ENCODE peak calls at places on chromosomes 6 and 20, in eight cellular contexts. One of them, this sample, is unnamed.

GRCh38 chr6:99960027-99960426 is 34.0 kb downstream of the MCHR2 start:
- DNase-seq in heart right ventricle: no peak
- DNase-seq in AG09309: no peak
- DNase-seq in esophagus squamous epithelium: no peak
- DNase-seq in neural progenitor cell: no peak
- DNase-seq in GM13977: no peak
- DNase-seq in astrocyte of the spinal cord: no peak
- DNase-seq in CD8-positive, alpha-beta T cell: no peak
- DNase-seq in this sample: no peak

GRCh38 chr6:72639920-72640621 is 18.2 kb downstream of the KCNQ5 start:
- DNase-seq in CD8-positive, alpha-beta T cell: no peak
- DNase-seq in AG09309: no peak
- DNase-seq in astrocyte of the spinal cord: no peak
- DNase-seq in neural progenitor cell: no peak
- DNase-seq in GM13977: no peak
- DNase-seq in esophagus squamous epithelium: no peak
- DNase-seq in heart right ventricle: no peak
- DNase-seq in this sample: no peak

GRCh38 chr20:10924628-10925266 is 250.9 kb upstream of the JAG1 start:
- DNase-seq in esophagus squamous epithelium: no peak
- DNase-seq in astrocyte of the spinal cord: peak; percentile 49
- DNase-seq in heart right ventricle: no peak
- DNase-seq in CD8-positive, alpha-beta T cell: no peak
- DNase-seq in neural progenitor cell: no peak
- DNase-seq in AG09309: peak; percentile 88
- DNase-seq in GM13977: no peak
- DNase-seq in this sample: no peak

GRCh38 chr20:51404297-51405060 is 138.0 kb downstream of the NFATC2 start:
- DNase-seq in neural progenitor cell: no peak
- DNase-seq in AG09309: no peak
- DNase-seq in esophagus squamous epithelium: peak; percentile 29
- DNase-seq in CD8-positive, alpha-beta T cell: peak; percentile 72
- DNase-seq in astrocyte of the spinal cord: peak; percentile 84
- DNase-seq in GM13977: peak; percentile 86
- DNase-seq in heart right ventricle: no peak
- DNase-seq in this sample: peak; percentile 88

GRCh38 chr6:87222676-87223075 is 67.3 kb downstream of the ZNF292 start:
- DNase-seq in GM13977: no peak
- DNase-seq in CD8-positive, alpha-beta T cell: no peak
- DNase-seq in AG09309: no peak
- DNase-seq in neural progenitor cell: no peak
- DNase-seq in heart right ventricle: no peak
- DNase-seq in esophagus squamous epithelium: no peak
- DNase-seq in astrocyte of the spinal cord: no peak
- DNase-seq in this sample: no peak

GRCh38 chr6:25006565-25007001 is 70.8 kb upstream of the RIPOR2 start:
- DNase-seq in neural progenitor cell: no peak
- DNase-seq in heart right ventricle: peak; percentile 28
- DNase-seq in esophagus squamous epithelium: peak; percentile 14
- DNase-seq in astrocyte of the spinal cord: peak; percentile 45
- DNase-seq in AG09309: no peak
- DNase-seq in CD8-positive, alpha-beta T cell: no peak
- DNase-seq in GM13977: no peak
- DNase-seq in this sample: no peak

GRCh38 chr6:24824142-24824755 is 25.5 kb upstream of the ARMH2 start:
- DNase-seq in astrocyte of the spinal cord: no peak
- DNase-seq in GM13977: no peak
- DNase-seq in CD8-positive, alpha-beta T cell: no peak
- DNase-seq in AG09309: no peak
- DNase-seq in heart right ventricle: no peak
- DNase-seq in neural progenitor cell: no peak
- DNase-seq in esophagus squamous epithelium: no peak
- DNase-seq in this sample: no peak

GRCh38 chr6:135095716-135096115 is 41.1 kb upstream of the HBS1L start:
- DNase-seq in heart right ventricle: no peak
- DNase-seq in CD8-positive, alpha-beta T cell: no peak
- DNase-seq in GM13977: no peak
- DNase-seq in neural progenitor cell: no peak
- DNase-seq in AG09309: no peak
- DNase-seq in astrocyte of the spinal cord: no peak
- DNase-seq in esophagus squamous epithelium: no peak
- DNase-seq in this sample: no peak

GRCh38 chr20:22217712-22218352 is 366.5 kb downstream of the FOXA2 start:
- DNase-seq in esophagus squamous epithelium: no peak
- DNase-seq in astrocyte of the spinal cord: no peak
- DNase-seq in AG09309: no peak
- DNase-seq in CD8-positive, alpha-beta T cell: no peak
- DNase-seq in GM13977: no peak
- DNase-seq in heart right ventricle: no peak
- DNase-seq in neural progenitor cell: no peak
- DNase-seq in this sample: no peak

GRCh38 chr6:99334526-99335127 is 14.8 kb downstream of the FAXC start:
- DNase-seq in astrocyte of the spinal cord: peak; percentile 59
- DNase-seq in GM13977: peak; percentile 42
- DNase-seq in CD8-positive, alpha-beta T cell: no peak
- DNase-seq in esophagus squamous epithelium: no peak
- DNase-seq in AG09309: peak; percentile 28
- DNase-seq in neural progenitor cell: peak; percentile 66
- DNase-seq in heart right ventricle: no peak
- DNase-seq in this sample: peak; percentile 65

GRCh38 chr20:47211036-47211435 is 145.5 kb downstream of the ZMYND8 start:
- DNase-seq in AG09309: no peak
- DNase-seq in neural progenitor cell: no peak
- DNase-seq in heart right ventricle: no peak
- DNase-seq in CD8-positive, alpha-beta T cell: no peak
- DNase-seq in astrocyte of the spinal cord: no peak
- DNase-seq in esophagus squamous epithelium: no peak
- DNase-seq in GM13977: no peak
- DNase-seq in this sample: no peak

GRCh38 chr20:48595495-48596475 is 232.0 kb downstream of the PREX1 start:
- DNase-seq in CD8-positive, alpha-beta T cell: no peak
- DNase-seq in esophagus squamous epithelium: no peak
- DNase-seq in GM13977: no peak
- DNase-seq in astrocyte of the spinal cord: no peak
- DNase-seq in neural progenitor cell: no peak
- DNase-seq in AG09309: no peak
- DNase-seq in heart right ventricle: no peak
- DNase-seq in this sample: no peak

GRCh38 chr6:101395345-101395744 is 1.8 kb downstream of the GRIK2 start:
- DNase-seq in neural progenitor cell: no peak
- DNase-seq in CD8-positive, alpha-beta T cell: no peak
- DNase-seq in heart right ventricle: no peak
- DNase-seq in GM13977: no peak
- DNase-seq in esophagus squamous epithelium: no peak
- DNase-seq in astrocyte of the spinal cord: no peak
- DNase-seq in AG09309: no peak
- DNase-seq in this sample: no peak
- TF ChIP-seq CTCF in neural progenitor cell: no peak
- TF ChIP-seq CTCF in CD8-positive, alpha-beta T cell: no peak
- TF ChIP-seq CTCF in heart right ventricle: peak; percentile 7
- TF ChIP-seq CTCF in GM13977: no peak
- TF ChIP-seq CTCF in esophagus squamous epithelium: no peak
- TF ChIP-seq CTCF in astrocyte of the spinal cord: no peak
- TF ChIP-seq CTCF in AG09309: peak; percentile 11
- TF ChIP-seq CTCF in this sample: no peak

DNA sequence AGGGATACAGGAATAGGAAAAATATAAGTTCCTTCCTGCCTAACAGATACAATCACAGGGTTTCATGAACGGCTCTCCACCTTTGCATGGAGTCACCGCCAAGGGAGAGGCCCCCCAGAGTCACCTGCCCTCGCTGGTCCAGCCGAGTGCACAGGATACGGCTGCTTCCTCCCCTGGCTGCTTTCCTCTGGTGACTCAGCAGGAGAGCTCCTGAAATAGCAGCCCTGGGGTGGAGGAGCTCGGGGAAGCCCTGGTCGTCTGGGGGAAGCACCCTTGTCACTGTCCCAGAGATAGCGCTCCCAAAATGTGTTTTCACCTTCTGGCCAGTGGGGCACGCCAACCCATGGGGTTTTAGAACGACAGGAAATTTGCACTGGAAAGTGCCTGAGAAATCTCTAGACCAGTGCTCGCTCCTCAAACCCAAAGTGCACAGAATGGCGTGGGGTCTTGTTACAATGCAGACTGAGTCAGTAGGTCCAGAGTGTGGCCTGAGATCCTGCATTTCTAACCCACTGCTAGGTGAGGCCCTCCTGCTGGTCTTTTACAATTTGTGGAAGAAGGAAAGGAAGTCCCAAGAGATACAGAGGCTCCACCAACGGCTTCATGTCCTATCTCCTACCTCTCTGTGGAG is 35.9 kb upstream of the FAM50B start:
- DNase-seq in heart right ventricle: peak; percentile 87
- DNase-seq in astrocyte of the spinal cord: peak; percentile 47
- DNase-seq in GM13977: peak; percentile 64
- DNase-seq in neural progenitor cell: no peak
- DNase-seq in AG09309: no peak
- DNase-seq in esophagus squamous epithelium: no peak
- DNase-seq in CD8-positive, alpha-beta T cell: no peak
- DNase-seq in this sample: peak; percentile 62
- TF ChIP-seq CTCF in heart right ventricle: no peak
- TF ChIP-seq CTCF in astrocyte of the spinal cord: no peak
- TF ChIP-seq CTCF in GM13977: peak; percentile 1
- TF ChIP-seq CTCF in neural progenitor cell: no peak
- TF ChIP-seq CTCF in AG09309: no peak
- TF ChIP-seq CTCF in esophagus squamous epithelium: no peak
- TF ChIP-seq CTCF in CD8-positive, alpha-beta T cell: no peak
- TF ChIP-seq CTCF in this sample: no peak

GRCh38 chr20:15700147-15700765 is 873.0 kb downstream of the KIF16B start:
- DNase-seq in astrocyte of the spinal cord: no peak
- DNase-seq in GM13977: no peak
- DNase-seq in CD8-positive, alpha-beta T cell: no peak
- DNase-seq in heart right ventricle: no peak
- DNase-seq in neural progenitor cell: no peak
- DNase-seq in AG09309: no peak
- DNase-seq in esophagus squamous epithelium: no peak
- DNase-seq in this sample: no peak

GRCh38 chr20:15703171-15703911 is 869.9 kb downstream of the KIF16B start:
- DNase-seq in astrocyte of the spinal cord: peak; percentile 84
- DNase-seq in esophagus squamous epithelium: no peak
- DNase-seq in neural progenitor cell: no peak
- DNase-seq in heart right ventricle: no peak
- DNase-seq in GM13977: no peak
- DNase-seq in CD8-positive, alpha-beta T cell: no peak
- DNase-seq in AG09309: peak; percentile 29
- DNase-seq in this sample: no peak

GRCh38 chr20:15702161-15702560 is 871.1 kb downstream of the KIF16B start:
- DNase-seq in AG09309: no peak
- DNase-seq in esophagus squamous epithelium: no peak
- DNase-seq in GM13977: no peak
- DNase-seq in CD8-positive, alpha-beta T cell: no peak
- DNase-seq in neural progenitor cell: no peak
- DNase-seq in heart right ventricle: no peak
- DNase-seq in astrocyte of the spinal cord: peak; percentile 76
- DNase-seq in this sample: no peak

DNA sequence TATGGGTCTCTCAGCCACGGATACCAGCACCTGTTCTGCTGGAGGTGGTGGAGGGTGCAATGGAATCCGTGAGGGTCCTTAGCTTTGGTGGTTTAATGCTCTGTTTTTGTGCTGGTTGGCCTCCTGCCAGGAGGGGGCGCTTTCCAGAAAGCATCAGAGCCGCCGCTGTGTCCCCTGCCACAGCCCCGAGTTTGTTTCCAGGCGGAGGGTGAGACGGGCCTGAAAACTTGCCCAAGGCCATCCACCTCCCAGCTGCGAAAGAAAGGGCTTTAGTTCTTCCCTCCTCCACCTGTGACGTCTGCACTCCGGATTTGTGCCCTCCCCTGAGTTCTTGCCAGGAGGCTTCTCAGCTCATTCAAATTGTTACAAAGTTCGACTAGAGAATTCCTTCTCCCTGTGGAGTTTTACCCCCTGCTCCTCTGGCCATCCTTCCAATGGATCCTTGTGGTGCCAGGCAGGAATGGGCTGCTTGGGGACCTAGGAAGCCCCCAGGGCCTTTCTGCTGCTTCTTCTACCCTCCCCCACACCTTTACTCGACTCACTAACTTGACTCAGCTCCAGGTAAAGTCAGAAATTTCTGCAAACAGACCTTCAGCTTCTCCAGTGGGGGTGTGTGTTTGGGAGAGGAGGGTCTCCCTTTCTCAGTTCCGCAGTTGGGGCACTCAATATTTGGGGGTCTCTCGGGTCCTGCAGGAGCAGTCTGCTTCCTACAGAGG is 873.7 kb downstream of the KIF16B start:
- DNase-seq in AG09309: no peak
- DNase-seq in neural progenitor cell: no peak
- DNase-seq in heart right ventricle: no peak
- DNase-seq in esophagus squamous epithelium: no peak
- DNase-seq in astrocyte of the spinal cord: no peak
- DNase-seq in GM13977: no peak
- DNase-seq in CD8-positive, alpha-beta T cell: no peak
- DNase-seq in this sample: no peak
- TF ChIP-seq CTCF in AG09309: no peak
- TF ChIP-seq CTCF in neural progenitor cell: peak; percentile 32
- TF ChIP-seq CTCF in heart right ventricle: no peak
- TF ChIP-seq CTCF in esophagus squamous epithelium: no peak
- TF ChIP-seq CTCF in astrocyte of the spinal cord: no peak
- TF ChIP-seq CTCF in GM13977: peak; percentile 10
- TF ChIP-seq CTCF in CD8-positive, alpha-beta T cell: no peak
- TF ChIP-seq CTCF in this sample: no peak

DNA sequence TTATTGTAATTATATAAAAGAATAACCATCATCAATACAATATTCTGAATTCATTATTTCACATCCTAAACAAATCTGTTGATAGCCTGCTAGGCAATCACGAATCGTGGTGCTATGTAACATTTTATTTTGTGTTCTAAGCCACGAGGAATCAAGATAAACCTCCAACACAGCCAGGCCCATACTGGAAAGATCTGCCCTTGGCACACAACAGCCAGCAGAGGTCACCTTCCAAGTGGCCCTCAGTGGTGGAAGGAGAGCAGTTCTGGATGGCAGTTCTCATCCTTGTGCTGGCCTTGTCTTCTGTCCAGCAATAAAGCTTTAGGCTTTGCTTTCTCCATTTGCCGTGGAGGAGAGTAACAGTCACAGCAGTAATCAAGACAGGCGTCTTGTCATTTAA is 13.2 kb downstream of the ZNF831 start:
- DNase-seq in esophagus squamous epithelium: no peak
- DNase-seq in astrocyte of the spinal cord: no peak
- DNase-seq in neural progenitor cell: no peak
- DNase-seq in AG09309: no peak
- DNase-seq in CD8-positive, alpha-beta T cell: no peak
- DNase-seq in GM13977: no peak
- DNase-seq in heart right ventricle: no peak
- DNase-seq in this sample: no peak
- TF ChIP-seq CTCF in esophagus squamous epithelium: no peak
- TF ChIP-seq CTCF in astrocyte of the spinal cord: no peak
- TF ChIP-seq CTCF in neural progenitor cell: no peak
- TF ChIP-seq CTCF in AG09309: no peak
- TF ChIP-seq CTCF in CD8-positive, alpha-beta T cell: no peak
- TF ChIP-seq CTCF in GM13977: no peak
- TF ChIP-seq CTCF in heart right ventricle: no peak
- TF ChIP-seq CTCF in this sample: no peak

DNA sequence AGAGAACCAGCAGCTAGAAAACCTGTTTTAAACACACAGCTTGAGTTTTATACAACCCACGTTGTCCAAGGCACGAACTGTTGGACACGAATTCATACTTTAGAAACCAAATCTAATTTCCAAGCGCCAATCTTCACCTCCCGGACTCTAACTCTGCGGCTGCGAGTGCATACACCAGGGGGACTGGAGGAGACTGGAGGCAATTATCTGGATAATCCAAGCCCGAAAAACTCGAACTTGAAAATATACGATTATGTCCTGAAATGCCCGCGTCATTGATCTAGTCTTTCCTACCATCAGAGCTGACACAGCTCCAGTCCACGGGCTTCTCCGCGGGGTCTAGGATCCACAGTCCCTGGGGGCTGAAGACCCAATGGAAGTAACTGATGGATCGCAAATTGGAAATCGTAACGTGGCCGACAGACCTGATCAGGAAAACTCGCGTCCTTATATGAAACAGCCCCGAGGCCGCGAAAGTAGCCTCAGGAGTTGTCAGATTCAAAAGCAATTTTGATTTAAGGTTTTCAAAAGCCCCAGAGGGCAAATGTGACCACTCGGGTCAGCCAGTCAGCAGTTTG is 809 bp upstream of the HEY2 start:
- DNase-seq in neural progenitor cell: peak; percentile 29
- DNase-seq in astrocyte of the spinal cord: peak; percentile 36
- DNase-seq in heart right ventricle: no peak
- DNase-seq in esophagus squamous epithelium: no peak
- DNase-seq in AG09309: no peak
- DNase-seq in CD8-positive, alpha-beta T cell: no peak
- DNase-seq in GM13977: no peak
- DNase-seq in this sample: no peak
- TF ChIP-seq CTCF in neural progenitor cell: peak; percentile 14
- TF ChIP-seq CTCF in astrocyte of the spinal cord: no peak
- TF ChIP-seq CTCF in heart right ventricle: no peak
- TF ChIP-seq CTCF in esophagus squamous epithelium: no peak
- TF ChIP-seq CTCF in AG09309: no peak
- TF ChIP-seq CTCF in CD8-positive, alpha-beta T cell: no peak
- TF ChIP-seq CTCF in GM13977: no peak
- TF ChIP-seq CTCF in this sample: no peak

This sample was measured in GM20000.